ENCODE peak calls at places on chromosomes 13 and 19, in four cellular contexts. G is cardiac fibroblast, E is K562, I is A172. L is an unnamed sample.

GRCh38 chr19:55069137-55069858 is 6.3 kb upstream of the RDH13 start:
- DNase-seq in E (peak; percentile 57), I (peak; percentile 83), G (peak; percentile 28), L (no peak)

GRCh38 chr19:53903055-53903680 is 5.9 kb upstream of the CACNG7 start:
- DNase-seq in G (peak; percentile 59), I (peak; percentile 71), E (peak; percentile 46), L (no peak)

GRCh38 chr13:110103026-110103425 is 203.9 kb downstream of the COL4A1 start:
- DNase-seq in G (no peak), I (no peak), E (no peak), L (no peak)

GRCh38 chr13:112910016-112910415 is 59.0 kb upstream of the MCF2L start:
- DNase-seq in E (no peak), G (no peak), I (no peak), L (no peak)

GRCh38 chr19:47275866-47276461 is 1.3 kb downstream of the INAFM1 start:
- DNase-seq in E (no peak), G (peak; percentile 78), I (no peak), L (no peak)

GRCh38 chr19:16106121-16106520 is 5.6 kb upstream of the RAB8A start:
- DNase-seq in I (peak; percentile 77), E (no peak), G (peak; percentile 62), L (no peak)

GRCh38 chr19:19637523-19638251 is 5.8 kb downstream of the GMIP start:
- DNase-seq in I (no peak), G (no peak), E (peak; percentile 47), L (no peak)

GRCh38 chr19:12496480-12496879 is 11.9 kb upstream of the ZNF709 start:
- DNase-seq in I (no peak), E (no peak), G (no peak), L (no peak)